ENCODE peak calls at places on chromosomes 6 and 20, in four cellular contexts. One of them, this sample, is unnamed. For H3K36me3 and H3K4me1, the result is how much of the 10 kb centered on the place peaks cover.

GRCh38 chr6:169851641-169852503 is 100.5 kb downstream of the ERMARD start:
- DNase-seq in H1: no peak
- DNase-seq in GM12878: no peak
- DNase-seq in HepG2: no peak
- DNase-seq in this sample: peak

GRCh38 chr6:88899569-88900316 is 63.7 kb downstream of the RNGTT start:
- DNase-seq in H1: no peak
- DNase-seq in GM12878: no peak
- DNase-seq in HepG2: peak
- DNase-seq in this sample: no peak

GRCh38 chr6:34459899-34460593 is 5.8 kb upstream of the PACSIN1 start:
- DNase-seq in H1: no peak
- DNase-seq in GM12878: peak
- DNase-seq in HepG2: peak
- DNase-seq in this sample: no peak

GRCh38 chr6:37083243-37084138 is 78.0 kb downstream of the FGD2 start:
- DNase-seq in HepG2: peak
- DNase-seq in GM12878: no peak
- DNase-seq in H1: no peak
- DNase-seq in this sample: no peak

GRCh38 chr6:20564777-20565176 is 30.5 kb downstream of the CDKAL1 start:
- DNase-seq in HepG2: no peak
- DNase-seq in GM12878: peak
- DNase-seq in H1: no peak
- DNase-seq in this sample: no peak

GRCh38 chr6:166523782-166524569 is 62.5 kb downstream of the RAMACL start:
- DNase-seq in HepG2: no peak
- DNase-seq in GM12878: no peak
- DNase-seq in H1: no peak
- DNase-seq in this sample: no peak

GRCh38 chr6:37576336-37576737 is 76.6 kb upstream of the CCDC167 start:
- DNase-seq in GM12878: no peak
- DNase-seq in H1: no peak
- DNase-seq in HepG2: no peak
- DNase-seq in this sample: no peak

GRCh38 chr20:43744121-43744520 is 17.3 kb upstream of the GTSF1L start:
- DNase-seq in H1: no peak
- DNase-seq in HepG2: no peak
- DNase-seq in GM12878: no peak
- DNase-seq in this sample: no peak

GRCh38 chr6:108835218-108835850 is 12.9 kb upstream of the ARMC2 start:
- DNase-seq in GM12878: peak
- DNase-seq in H1: no peak
- DNase-seq in HepG2: peak
- DNase-seq in this sample: peak

GRCh38 chr6:75292522-75292921 is 7.9 kb upstream of the TMEM30A start:
- DNase-seq in GM12878: no peak
- DNase-seq in HepG2: no peak
- DNase-seq in H1: no peak
- DNase-seq in this sample: no peak

GRCh38 chr20:23282546-23282945 is 68.0 kb upstream of the NXT1 start:
- DNase-seq in GM12878: no peak
- DNase-seq in HepG2: no peak
- DNase-seq in H1: no peak
- DNase-seq in this sample: no peak

DNA sequence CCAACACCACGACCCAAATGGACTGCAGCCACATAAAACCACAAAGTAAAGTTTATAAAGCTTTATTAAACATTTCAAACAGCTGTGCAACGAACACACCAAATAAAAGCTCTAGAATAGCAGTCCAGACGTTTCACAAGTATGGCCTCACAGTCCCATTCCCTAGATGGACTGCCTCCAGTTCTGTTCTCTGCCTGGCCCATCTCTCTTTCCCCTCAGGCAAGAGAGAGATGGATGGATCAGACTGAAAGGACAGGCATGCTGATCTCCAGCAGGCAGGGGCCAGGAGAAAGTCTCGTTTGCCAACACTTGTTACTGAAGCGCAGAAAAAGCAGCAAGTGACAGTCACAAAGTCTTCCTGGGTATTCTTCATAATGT is 3.7 kb upstream of the NNAT start:
- DNase-seq in GM12878: no peak
- DNase-seq in HepG2: no peak
- DNase-seq in H1: no peak
- DNase-seq in this sample: no peak
- H3K36me3 ChIP-seq in GM12878: under half
- H3K36me3 ChIP-seq in HepG2: under half
- H3K36me3 ChIP-seq in H1: under half
- H3K36me3 ChIP-seq in this sample: half or more

GRCh38 chr6:3808189-3808588 is 41.0 kb upstream of the FAM50B start:
- DNase-seq in GM12878: no peak
- DNase-seq in H1: no peak
- DNase-seq in HepG2: no peak
- DNase-seq in this sample: no peak
- H3K4me1 ChIP-seq in GM12878: under half
- H3K4me1 ChIP-seq in H1: under half
- H3K4me1 ChIP-seq in HepG2: half or more
- H3K4me1 ChIP-seq in this sample: under half

GRCh38 chr6:10956776-10957175 is 69.9 kb downstream of the SYCP2L start:
- DNase-seq in HepG2: no peak
- DNase-seq in H1: no peak
- DNase-seq in GM12878: no peak
- DNase-seq in this sample: no peak

GRCh38 chr6:10957414-10957886 is 70.6 kb downstream of the SYCP2L start:
- DNase-seq in HepG2: peak
- DNase-seq in H1: no peak
- DNase-seq in GM12878: no peak
- DNase-seq in this sample: no peak

GRCh38 chr6:10949579-10950490 is 63.0 kb downstream of the SYCP2L start:
- DNase-seq in HepG2: peak
- DNase-seq in H1: no peak
- DNase-seq in GM12878: no peak
- DNase-seq in this sample: no peak

GRCh38 chr6:10951675-10952282 is 64.9 kb downstream of the SYCP2L start:
- DNase-seq in H1: no peak
- DNase-seq in HepG2: peak
- DNase-seq in GM12878: no peak
- DNase-seq in this sample: no peak

GRCh38 chr6:10954590-10955010 is 67.7 kb downstream of the SYCP2L start:
- DNase-seq in HepG2: peak
- DNase-seq in GM12878: peak
- DNase-seq in H1: peak
- DNase-seq in this sample: peak
- TF ChIP-seq SUZ12 in HepG2: no peak
- TF ChIP-seq SUZ12 in GM12878: no peak
- TF ChIP-seq SUZ12 in H1: no peak
- TF ChIP-seq SUZ12 in this sample: no peak

GRCh38 chr6:82380566-82381185 is 17.1 kb downstream of the TPBG start:
- DNase-seq in H1: no peak
- DNase-seq in GM12878: no peak
- DNase-seq in HepG2: no peak
- DNase-seq in this sample: no peak

GRCh38 chr6:82385546-82385945 is 21.9 kb downstream of the TPBG start:
- DNase-seq in HepG2: no peak
- DNase-seq in H1: no peak
- DNase-seq in GM12878: no peak
- DNase-seq in this sample: no peak

GRCh38 chr6:82385102-82385501 is 21.5 kb downstream of the TPBG start:
- DNase-seq in HepG2: no peak
- DNase-seq in GM12878: no peak
- DNase-seq in H1: no peak
- DNase-seq in this sample: no peak

GRCh38 chr6:82381278-82381677 is 17.7 kb downstream of the TPBG start:
- DNase-seq in H1: no peak
- DNase-seq in HepG2: no peak
- DNase-seq in GM12878: peak
- DNase-seq in this sample: no peak

DNA sequence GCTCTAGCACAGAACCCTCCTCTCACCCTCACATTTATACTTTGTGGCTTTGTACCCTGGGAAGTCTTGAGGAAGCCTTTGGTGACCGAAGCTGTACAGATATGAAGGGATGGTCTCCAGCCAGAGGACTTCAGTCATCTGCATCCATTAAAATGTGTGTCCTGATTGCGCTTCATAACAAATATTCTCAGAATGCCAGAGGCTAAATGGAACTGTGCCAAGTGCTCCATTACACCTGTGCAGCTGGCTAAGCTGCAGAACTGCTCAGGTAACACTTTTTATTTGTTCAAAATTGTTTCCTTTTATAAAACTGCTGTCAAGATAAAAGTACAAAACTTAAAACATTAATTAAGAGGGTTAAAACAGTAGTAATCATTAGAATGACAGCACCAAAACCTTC is 22.3 kb downstream of the TPBG start:
- DNase-seq in H1: no peak
- DNase-seq in HepG2: no peak
- DNase-seq in GM12878: no peak
- DNase-seq in this sample: no peak
- H3K36me3 ChIP-seq in H1: under half
- H3K36me3 ChIP-seq in HepG2: under half
- H3K36me3 ChIP-seq in GM12878: under half
- H3K36me3 ChIP-seq in this sample: under half

GRCh38 chr20:50672400-50673145 is 18.8 kb downstream of the RIPOR3 start:
- DNase-seq in GM12878: no peak
- DNase-seq in HepG2: no peak
- DNase-seq in H1: no peak
- DNase-seq in this sample: no peak

GRCh38 chr20:50673146-50673830 is 18.1 kb downstream of the RIPOR3 start:
- DNase-seq in HepG2: peak
- DNase-seq in H1: no peak
- DNase-seq in GM12878: no peak
- DNase-seq in this sample: no peak

GRCh38 chr20:50670126-50670862 is 21.0 kb downstream of the RIPOR3 start:
- DNase-seq in H1: no peak
- DNase-seq in HepG2: peak
- DNase-seq in GM12878: no peak
- DNase-seq in this sample: no peak

GRCh38 chr20:50673831-50674825 is 17.2 kb downstream of the RIPOR3 start:
- DNase-seq in H1: no peak
- DNase-seq in HepG2: no peak
- DNase-seq in GM12878: no peak
- DNase-seq in this sample: no peak

GRCh38 chr20:50671626-50672025 is 19.7 kb downstream of the RIPOR3 start:
- DNase-seq in GM12878: no peak
- DNase-seq in HepG2: no peak
- DNase-seq in H1: no peak
- DNase-seq in this sample: no peak
- H3K4me1 ChIP-seq in GM12878: under half
- H3K4me1 ChIP-seq in HepG2: half or more
- H3K4me1 ChIP-seq in H1: under half
- H3K4me1 ChIP-seq in this sample: under half

GRCh38 chr6:159250633-159251032 is 81.4 kb downstream of the FNDC1 start:
- DNase-seq in GM12878: no peak
- DNase-seq in HepG2: no peak
- DNase-seq in H1: no peak
- DNase-seq in this sample: no peak

GRCh38 chr6:159256128-159256527 is 86.9 kb downstream of the FNDC1 start:
- DNase-seq in GM12878: no peak
- DNase-seq in HepG2: no peak
- DNase-seq in H1: no peak
- DNase-seq in this sample: no peak

GRCh38 chr6:159254186-159254585 is 85.0 kb downstream of the FNDC1 start:
- DNase-seq in H1: no peak
- DNase-seq in GM12878: no peak
- DNase-seq in HepG2: no peak
- DNase-seq in this sample: no peak

GRCh38 chr6:159255434-159255951 is 86.3 kb downstream of the FNDC1 start:
- DNase-seq in H1: no peak
- DNase-seq in HepG2: no peak
- DNase-seq in GM12878: no peak
- DNase-seq in this sample: no peak

DNA sequence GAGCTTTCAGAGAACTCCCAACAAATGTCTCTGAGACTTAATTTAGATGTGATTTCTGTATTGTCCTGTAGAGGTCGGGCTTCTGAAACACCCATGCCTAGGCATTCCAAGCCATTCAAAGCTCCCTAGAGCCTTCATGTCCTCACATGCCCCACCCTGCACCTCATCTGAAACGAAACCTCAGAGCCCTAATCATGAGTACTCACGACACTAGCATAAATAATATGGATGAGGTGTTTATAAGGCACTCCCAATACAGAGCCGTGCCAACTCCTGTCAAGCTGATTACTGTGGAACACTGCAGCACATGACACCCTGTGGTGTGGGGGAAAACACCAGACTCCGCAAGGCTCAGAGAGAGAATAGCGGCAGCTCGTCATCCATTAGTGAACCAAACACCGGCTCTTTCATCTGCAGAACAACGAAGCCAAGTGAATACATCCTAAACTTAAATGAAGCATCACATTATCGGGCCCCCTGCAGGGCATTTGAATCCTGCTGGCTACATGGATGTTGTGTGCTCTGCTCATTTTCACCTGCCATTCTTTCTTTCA is 83.8 kb downstream of the FNDC1 start:
- DNase-seq in HepG2: peak
- DNase-seq in GM12878: peak
- DNase-seq in H1: peak
- DNase-seq in this sample: peak
- TF ChIP-seq SUZ12 in HepG2: no peak
- TF ChIP-seq SUZ12 in GM12878: no peak
- TF ChIP-seq SUZ12 in H1: no peak
- TF ChIP-seq SUZ12 in this sample: no peak

GRCh38 chr20:15928946-15929345 is 644.3 kb downstream of the KIF16B start:
- DNase-seq in GM12878: no peak
- DNase-seq in H1: no peak
- DNase-seq in HepG2: no peak
- DNase-seq in this sample: no peak
- H3K36me3 ChIP-seq in GM12878: under half
- H3K36me3 ChIP-seq in H1: under half
- H3K36me3 ChIP-seq in HepG2: under half
- H3K36me3 ChIP-seq in this sample: under half

DNA sequence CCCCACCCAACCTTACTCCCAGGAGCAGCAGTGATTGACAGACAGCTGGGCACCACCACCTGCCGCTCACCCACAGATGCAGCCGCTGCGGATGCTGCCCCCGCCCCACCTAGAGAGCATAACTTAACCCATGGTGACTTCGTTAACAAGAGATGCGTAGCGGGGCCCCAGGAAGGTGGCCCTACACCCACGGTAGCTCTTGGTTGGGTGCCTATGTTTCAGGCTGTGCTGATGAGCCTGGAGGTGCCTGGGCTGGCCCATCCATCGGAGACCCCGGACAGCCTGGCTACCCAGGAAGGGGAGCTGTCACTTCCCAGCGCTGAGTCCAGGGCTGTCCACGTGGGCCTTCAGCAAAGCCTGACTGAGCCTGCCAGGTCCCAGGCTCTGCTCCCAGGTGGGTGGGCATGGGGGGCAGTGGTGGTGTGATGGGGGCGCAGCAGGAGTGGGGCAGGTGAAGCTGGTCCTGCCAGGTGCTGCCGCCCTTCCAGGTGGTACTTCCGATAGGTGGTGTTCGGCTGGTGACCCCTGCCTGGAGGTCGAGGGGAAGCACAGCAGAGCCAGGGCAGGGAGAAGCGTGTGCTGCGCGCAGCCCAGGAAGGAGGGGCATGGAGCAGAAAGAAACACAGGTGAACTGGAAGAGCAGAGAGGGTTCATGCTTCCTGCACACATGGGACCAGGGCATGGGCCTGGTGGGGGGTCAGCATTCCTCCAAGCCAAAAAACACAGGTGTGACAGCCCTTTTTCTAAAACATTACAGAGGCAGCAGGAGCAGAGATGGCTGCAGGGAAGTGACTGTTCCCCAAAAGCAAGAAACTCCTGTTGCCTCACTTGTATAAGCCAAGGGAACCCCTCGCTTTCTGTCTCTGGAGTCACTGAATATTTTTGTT is 56.9 kb downstream of the SYNJ2 start:
- DNase-seq in HepG2: no peak
- DNase-seq in GM12878: no peak
- DNase-seq in H1: no peak
- DNase-seq in this sample: no peak
- H3K4me1 ChIP-seq in HepG2: half or more
- H3K4me1 ChIP-seq in GM12878: under half
- H3K4me1 ChIP-seq in H1: under half
- H3K4me1 ChIP-seq in this sample: under half